ENCODE peak calls at places on chromosome 13, in nine cellular contexts. C is CD8-positive, alpha-beta memory T cell; S is small intestine; A is uterus; X is fibroblast of lung; N is PC-9; L is AG04450; H is transverse colon; R is esophagus muscularis mucosa. D is an unnamed sample. For H3K9me3, the result is how much of the 10 kb centered on the place peaks cover.

GRCh38 chr13:111920932-111921705 is 145.8 kb upstream of the SOX1 start:
- DNase-seq in C (no peak), S (no peak), A (no peak), X (no peak), N (no peak), L (no peak), H (no peak), R (no peak), D (no peak)

GRCh38 chr13:100666124-100666523 is 8.5 kb downstream of the TMTC4 start:
- DNase-seq in C (no peak), S (no peak), A (no peak), X (peak), N (no peak), L (no peak), H (no peak), R (no peak), D (no peak)

GRCh38 chr13:98810746-98811145 is 58.3 kb upstream of the SLC15A1 start:
- DNase-seq in C (no peak), S (no peak), A (no peak), X (no peak), N (no peak), L (no peak), H (no peak), R (no peak), D (no peak)

GRCh38 chr13:112692104-112692503 is 2.3 kb downstream of the ATP11A start:
- DNase-seq in C (no peak), S (no peak), A (no peak), X (no peak), N (no peak), L (no peak), H (no peak), R (no peak), D (no peak)

GRCh38 chr13:95403349-95404140 is 102.3 kb upstream of the ABCC4 start:
- DNase-seq in C (no peak), S (no peak), A (no peak), X (no peak), N (no peak), L (no peak), H (no peak), R (no peak), D (peak)

GRCh38 chr13:60134376-60134775 is 29.4 kb downstream of the DIAPH3 start:
- DNase-seq in C (no peak), S (no peak), A (no peak), X (peak), N (no peak), L (no peak), H (no peak), R (no peak), D (no peak)

GRCh38 chr13:52837850-52838249 is 10.6 kb downstream of the PCDH8 start:
- DNase-seq in C (no peak), S (no peak), A (no peak), X (no peak), N (no peak), L (no peak), H (no peak), R (no peak), D (no peak)

GRCh38 chr13:47459512-47459911 is 541.6 kb downstream of the SUCLA2 start:
- DNase-seq in C (no peak), S (no peak), A (no peak), X (peak), N (no peak), L (no peak), H (no peak), R (no peak), D (no peak)

GRCh38 chr13:110102053-110102452 is 204.9 kb downstream of the COL4A1 start:
- DNase-seq in C (no peak), S (no peak), A (no peak), X (no peak), N (no peak), L (no peak), H (no peak), R (peak), D (no peak)

GRCh38 chr13:42270160-42270856 is 1.6 kb upstream of the AKAP11 start:
- DNase-seq in C (no peak), S (no peak), A (no peak), X (no peak), N (no peak), L (no peak), H (no peak), R (no peak), D (no peak)

GRCh38 chr13:32427852-32428580 is at the start of gene N4BP2L1:
- DNase-seq in C (peak), S (peak), A (peak), X (peak), N (peak), L (no peak), H (peak), R (peak), D (peak)

GRCh38 chr13:25148005-25148798 is 23.9 kb downstream of the AMER2 start:
- DNase-seq in C (no peak), S (no peak), A (no peak), X (no peak), N (no peak), L (no peak), H (no peak), R (no peak), D (no peak)

GRCh38 chr13:72293206-72293605 is 426.2 kb upstream of the DACH1 start:
- DNase-seq in C (no peak), S (no peak), A (no peak), X (no peak), N (no peak), L (no peak), H (no peak), R (no peak), D (no peak)

GRCh38 chr13:51520524-51520923 is 63.7 kb upstream of the WDFY2 start:
- DNase-seq in C (no peak), S (no peak), A (no peak), X (peak), N (no peak), L (peak), H (no peak), R (no peak), D (peak)

GRCh38 chr13:30864352-30865130 is 41.5 kb upstream of the MEDAG start:
- DNase-seq in C (no peak), S (no peak), A (peak), X (peak), N (no peak), L (peak), H (no peak), R (no peak), D (peak)

GRCh38 chr13:80655778-80656518 is 315.0 kb upstream of the SPRY2 start:
- DNase-seq in C (no peak), S (no peak), A (no peak), X (no peak), N (no peak), L (no peak), H (no peak), R (no peak), D (no peak)
- H3K9me3 ChIP-seq in C (under half), S (under half), A (under half), X (under half), N (under half), L (under half), H (under half), R (under half), D (under half)

GRCh38 chr13:86446311-86446710 is 647.1 kb upstream of the SLITRK6 start:
- DNase-seq in C (no peak), S (no peak), A (no peak), X (peak), N (no peak), L (no peak), H (no peak), R (no peak), D (no peak)

GRCh38 chr13:86447479-86447878 is 648.3 kb upstream of the SLITRK6 start:
- DNase-seq in C (no peak), S (no peak), A (no peak), X (no peak), N (no peak), L (no peak), H (no peak), R (no peak), D (no peak)

GRCh38 chr13:86445584-86446140 is 646.4 kb upstream of the SLITRK6 start:
- DNase-seq in C (no peak), S (no peak), A (no peak), X (no peak), N (no peak), L (no peak), H (no peak), R (no peak), D (no peak)
- H3K27ac ChIP-seq in C (no peak), S (no peak), A (no peak), X (no peak), N (no peak), L (no peak), H (no peak), R (no peak), D (no peak)

DNA sequence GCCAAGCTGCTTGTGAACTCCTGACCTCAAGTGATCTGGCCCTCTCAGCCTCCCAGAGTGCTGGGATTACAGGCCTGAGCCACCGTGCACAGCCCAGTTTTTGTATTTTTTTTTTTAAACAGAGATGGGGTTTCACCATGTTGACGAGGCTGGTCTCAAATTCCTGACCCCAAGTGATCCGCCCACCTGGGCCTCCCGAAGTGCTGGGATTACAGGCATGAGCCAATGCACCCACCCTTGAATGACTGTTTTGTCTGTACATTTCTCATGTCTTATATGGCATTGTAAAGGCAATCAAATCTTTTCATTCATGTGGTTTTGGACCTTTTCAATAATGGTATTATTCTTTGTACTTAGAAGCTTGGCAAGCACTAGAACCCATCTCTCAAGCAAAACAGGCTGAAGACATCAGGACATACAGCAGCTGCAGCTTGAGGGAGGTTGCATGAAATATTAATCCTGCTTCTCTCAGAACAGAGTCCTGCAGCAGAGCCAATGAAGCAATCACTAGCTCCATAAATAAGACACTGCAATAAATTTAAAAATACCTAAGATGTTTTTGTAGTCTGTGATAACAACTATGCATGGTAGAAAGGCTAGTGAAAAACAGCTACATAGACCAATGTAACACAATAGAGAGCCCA is 209.9 kb downstream of the TUBA3C start:
- DNase-seq in C (no peak), S (no peak), A (no peak), X (no peak), N (no peak), L (no peak), H (no peak), R (peak), D (no peak)
- H3K9me3 ChIP-seq in C (under half), S (under half), A (under half), X (under half), N (under half), L (under half), H (under half), R (under half), D (under half)

DNA sequence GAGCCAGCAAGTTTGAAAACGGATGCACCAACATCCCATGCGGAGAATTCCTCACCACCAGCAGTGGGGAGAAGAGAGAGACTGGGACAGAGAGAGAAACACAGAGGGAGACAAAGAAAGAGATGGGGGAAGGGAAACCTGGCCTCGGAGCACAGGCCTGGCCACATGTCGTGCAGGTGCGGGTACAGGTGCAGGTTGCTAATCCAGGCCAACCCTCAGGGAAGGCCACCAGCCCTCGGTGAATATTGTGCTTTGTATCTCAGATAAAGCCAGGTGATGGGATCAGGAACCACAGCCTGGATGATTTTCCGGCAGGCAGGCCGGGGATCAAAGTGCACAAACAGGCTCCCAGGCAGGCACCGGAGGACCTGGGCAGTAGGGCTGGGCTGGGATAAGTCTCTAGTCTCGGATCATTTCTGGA is 3.8 kb downstream of the GAS6 start:
- DNase-seq in C (no peak), S (peak), A (no peak), X (no peak), N (no peak), L (no peak), H (peak), R (no peak), D (no peak)
- H3K27ac ChIP-seq in C (peak), S (peak), A (peak), X (no peak), N (no peak), L (peak), H (peak), R (peak), D (peak)

DNA sequence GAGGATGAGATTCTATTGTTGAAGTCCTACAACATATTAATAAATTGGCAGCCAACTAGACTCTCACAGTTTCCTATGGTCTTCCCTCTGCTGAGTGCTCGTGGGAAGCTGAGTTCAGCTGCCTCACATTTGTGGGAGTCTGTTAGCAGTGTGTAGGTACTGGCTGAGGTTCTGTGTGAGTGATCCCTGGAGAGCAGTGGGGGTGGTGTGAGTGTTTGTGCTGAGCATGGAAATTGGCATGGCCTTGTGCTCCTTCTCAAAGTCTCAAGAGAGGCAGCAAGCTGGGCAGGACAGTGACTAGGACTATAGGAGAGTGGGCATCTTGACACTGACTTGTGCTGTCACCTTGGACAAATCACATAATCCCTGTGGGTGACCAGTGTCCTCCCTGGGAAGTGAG is 298.3 kb downstream of the MTUS2 start:
- DNase-seq in C (no peak), S (no peak), A (no peak), X (no peak), N (no peak), L (no peak), H (no peak), R (no peak), D (peak)
- H3K9me3 ChIP-seq in C (under half), S (under half), A (under half), X (under half), N (under half), L (under half), H (under half), R (under half), D (under half)

GRCh38 chr13:39766464-39767167 is 111.2 kb downstream of the COG6 start:
- DNase-seq in C (no peak), S (no peak), A (no peak), X (no peak), N (no peak), L (no peak), H (no peak), R (no peak), D (no peak)
- H3K27ac ChIP-seq in C (no peak), S (no peak), A (peak), X (no peak), N (no peak), L (no peak), H (no peak), R (no peak), D (no peak)

GRCh38 chr13:38141792-38142191 is 207.9 kb upstream of the UFM1 start:
- DNase-seq in C (no peak), S (no peak), A (no peak), X (no peak), N (no peak), L (no peak), H (no peak), R (no peak), D (no peak)
- H3K9me3 ChIP-seq in C (under half), S (under half), A (under half), X (under half), N (under half), L (under half), H (under half), R (under half), D (under half)

GRCh38 chr13:44236370-44236769 is 137.3 kb upstream of the SERP2 start:
- DNase-seq in C (no peak), S (no peak), A (no peak), X (peak), N (no peak), L (peak), H (no peak), R (no peak), D (no peak)
- H3K27ac ChIP-seq in C (no peak), S (peak), A (peak), X (peak), N (peak), L (no peak), H (peak), R (peak), D (peak)

D was measured in thyroid gland.